ENCODE peak calls at places on chromosomes 6 and 20, in ten cellular contexts. Z, O, M, U, D, E, K, G, N and T are unnamed samples.

GRCh38 chr6:26312501-26313390 is 52.3 kb upstream of the BTN3A2 start:
- DNase-seq in Z (peak; percentile 94), G (peak; percentile 86), D (peak; percentile 89), E (peak; percentile 95), M (peak; percentile 91), K (peak; percentile 86), N (peak; percentile 94), U (peak; percentile 88), O (peak; percentile 87), T (no peak)

GRCh38 chr20:373171-373890 is 7.2 kb upstream of the TRIB3 start:
- DNase-seq in M (peak; percentile 84), K (peak; percentile 95), O (no peak), U (peak; percentile 92), Z (no peak), D (no peak), G (no peak), E (peak; percentile 92), N (peak; percentile 88), T (no peak)

GRCh38 chr6:21426841-21427490 is 166.6 kb upstream of the SOX4 start:
- DNase-seq in G (no peak), M (peak; percentile 16), U (peak; percentile 55), N (peak; percentile 16), K (peak; percentile 7), E (no peak), O (no peak), D (no peak), Z (no peak), T (peak; percentile 52)

GRCh38 chr6:129211626-129212025 is 328.7 kb downstream of the LAMA2 start:
- DNase-seq in U (no peak), O (no peak), D (no peak), G (peak; percentile 2), M (no peak), Z (no peak), N (no peak), K (no peak), E (no peak), T (no peak)

GRCh38 chr6:138430361-138431145 is 26.5 kb downstream of the HEBP2 start:
- DNase-seq in N (no peak), G (no peak), M (no peak), Z (no peak), D (no peak), U (no peak), K (no peak), O (no peak), E (no peak), T (no peak)

GRCh38 chr6:14549871-14550270 is 432.3 kb downstream of the CD83 start:
- DNase-seq in M (no peak), Z (no peak), E (no peak), O (no peak), G (no peak), D (no peak), U (no peak), K (no peak), N (no peak), T (no peak)

GRCh38 chr6:114739656-114740055 is 396.8 kb upstream of the HS3ST5 start:
- DNase-seq in Z (no peak), E (no peak), D (no peak), U (no peak), K (no peak), M (no peak), G (no peak), O (no peak), N (no peak), T (no peak)

GRCh38 chr20:63962426-63963347 is 6.5 kb upstream of the UCKL1 start:
- DNase-seq in G (no peak), K (no peak), O (no peak), Z (no peak), N (no peak), E (no peak), D (no peak), M (no peak), U (no peak), T (no peak)

GRCh38 chr20:2544211-2544610 is 7.8 kb downstream of the TMC2 start:
- DNase-seq in D (no peak), N (no peak), U (no peak), O (no peak), M (peak; percentile 19), K (no peak), G (no peak), E (peak; percentile 7), Z (no peak), T (no peak)

GRCh38 chr6:135922746-135923145 is 71.2 kb downstream of the PDE7B start:
- DNase-seq in N (peak; percentile 94), U (peak; percentile 81), O (no peak), G (no peak), K (peak; percentile 89), Z (no peak), M (peak; percentile 96), D (peak; percentile 88), E (peak; percentile 58), T (no peak)

GRCh38 chr6:22621701-22622100 is 52.3 kb downstream of the HDGFL1 start:
- DNase-seq in M (no peak), K (no peak), U (no peak), O (no peak), G (no peak), N (no peak), E (no peak), D (no peak), Z (no peak), T (no peak)

DNA sequence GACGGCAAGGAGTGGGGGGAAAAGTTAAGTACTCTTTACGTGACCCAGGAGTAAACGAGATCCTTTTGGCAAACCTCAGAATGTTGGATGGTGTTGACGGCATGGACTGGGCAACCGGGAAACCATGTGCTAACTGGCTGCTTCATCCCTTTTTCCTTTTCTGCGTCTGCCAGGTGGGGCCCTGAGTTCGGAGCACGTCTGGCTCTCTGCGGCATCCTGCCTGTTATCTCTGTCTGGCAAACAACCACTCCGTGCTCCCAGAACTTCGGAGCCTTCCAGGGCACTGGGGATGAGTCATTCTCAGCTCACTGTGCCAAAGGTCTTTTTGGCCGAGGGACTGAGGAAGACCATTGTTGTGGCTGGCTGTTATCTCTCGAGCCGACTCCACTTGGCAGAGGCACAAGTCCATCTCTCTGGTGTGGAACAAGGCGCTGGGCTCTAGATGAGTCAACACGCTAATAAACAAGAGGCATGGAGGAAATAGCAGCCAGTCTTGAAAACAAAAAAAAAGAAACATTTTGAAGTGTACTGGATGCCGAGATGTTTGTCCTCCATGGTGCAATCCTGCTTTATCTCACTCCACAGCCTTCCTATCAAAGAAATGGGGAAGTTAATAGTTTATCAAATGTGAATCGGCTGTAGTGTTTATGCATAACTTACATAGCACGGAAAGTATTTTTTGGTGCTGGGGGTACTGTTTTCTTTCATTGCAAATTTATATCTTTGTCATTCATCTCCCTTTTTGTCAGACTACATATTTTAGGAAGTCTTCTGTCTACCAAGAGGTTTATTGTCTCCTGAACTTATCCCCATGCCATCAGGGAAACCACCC is 64.6 kb upstream of the TXNDC5 start:
- DNase-seq in E (peak; percentile 92), M (peak; percentile 89), G (no peak), K (peak; percentile 96), Z (no peak), N (peak; percentile 100), O (no peak), U (peak; percentile 100), D (peak; percentile 89), T (peak; percentile 72)
- H3K4me3 ChIP-seq in E (peak overlapping the region; percentile 3), M (peak overlapping the region; percentile 18), G (no peak overlapping the region), K (peak overlapping the region; percentile 24), Z (no peak overlapping the region), N (no peak overlapping the region), O (no peak overlapping the region), U (no peak overlapping the region), D (no peak overlapping the region), T (peak overlapping the region; percentile 4)

GRCh38 chr6:34066284-34066571 is 79.7 kb downstream of the GRM4 start:
- DNase-seq in N (no peak), M (no peak), E (no peak), K (no peak), G (no peak), O (no peak), U (no peak), D (no peak), Z (no peak), T (no peak)

GRCh38 chr6:34065470-34066283 is 80.2 kb downstream of the GRM4 start:
- DNase-seq in O (no peak), N (peak; percentile 11), M (no peak), U (peak; percentile 7), D (no peak), G (no peak), E (no peak), K (no peak), Z (peak; percentile 85), T (no peak)

GRCh38 chr6:34068462-34069044 is 77.3 kb downstream of the GRM4 start:
- DNase-seq in Z (peak; percentile 65), D (no peak), E (no peak), O (no peak), M (no peak), N (no peak), G (peak; percentile 59), K (no peak), U (no peak), T (no peak)

GRCh38 chr6:34066772-34067770 is 78.8 kb downstream of the GRM4 start:
- DNase-seq in O (no peak), D (no peak), Z (no peak), G (no peak), M (no peak), U (no peak), K (no peak), N (no peak), E (no peak), T (no peak)

DNA sequence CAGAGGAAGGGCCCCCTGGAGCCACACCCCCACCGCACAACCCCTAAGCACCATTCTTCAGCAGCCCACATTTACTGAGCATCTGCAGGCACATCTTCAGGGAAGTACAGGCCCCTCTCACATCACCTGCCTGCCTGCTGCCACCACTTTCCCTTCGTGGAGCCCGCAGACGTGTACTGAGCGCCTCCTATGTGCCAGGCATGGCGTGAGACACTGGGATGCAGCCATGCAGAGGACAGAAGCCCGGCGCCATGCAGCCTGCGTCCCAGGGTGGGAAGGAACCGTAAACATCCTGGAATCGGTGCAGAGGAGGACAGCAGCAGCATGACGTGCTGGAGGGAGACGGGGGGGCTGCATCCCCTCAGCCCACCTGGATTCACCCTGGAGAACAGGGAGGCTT is 78.1 kb downstream of the GRM4 start:
- DNase-seq in Z (peak; percentile 71), K (no peak), G (no peak), N (no peak), E (no peak), U (no peak), O (no peak), D (no peak), M (no peak), T (no peak)
- TF ChIP-seq CTCF in Z (peak; percentile 73), K (peak; percentile 5), G (peak; percentile 33), N (peak; percentile 9), E (peak; percentile 11), U (no peak), O (no peak), D (no peak), M (no peak), T (peak; percentile 31)

GRCh38 chr6:72182337-72183246 is 296.2 kb downstream of the RIMS1 start:
- DNase-seq in D (no peak), G (peak; percentile 85), O (no peak), K (peak; percentile 3), Z (peak; percentile 85), U (peak; percentile 17), E (peak; percentile 24), M (peak; percentile 4), N (no peak), T (no peak)
- H3K4me3 ChIP-seq in D (peak overlapping the region; percentile 52), G (peak overlapping the region; percentile 44), O (peak overlapping the region; percentile 60), K (peak overlapping the region; percentile 37), Z (peak overlapping the region; percentile 58), U (peak overlapping the region; percentile 58), E (peak overlapping the region; percentile 47), M (peak overlapping the region; percentile 20), N (peak overlapping the region; percentile 58), T (peak overlapping the region; percentile 62)

DNA sequence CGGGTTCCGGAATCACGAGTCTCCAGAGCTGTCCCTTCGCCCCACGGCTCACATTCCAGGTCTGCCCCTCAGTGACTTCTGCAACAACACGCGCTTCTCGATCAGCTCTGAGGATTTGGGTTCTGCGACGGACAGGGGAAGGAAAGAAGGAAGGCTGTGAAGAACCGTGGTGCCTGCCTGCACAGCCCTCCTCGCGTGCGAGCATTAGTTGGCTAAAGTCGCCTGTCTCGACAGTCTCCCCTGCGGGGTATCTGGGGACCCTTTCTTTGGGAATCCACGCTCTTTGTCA is 23.1 kb downstream of the VPS52 start:
- DNase-seq in K (peak; percentile 51), E (no peak), U (peak; percentile 64), D (no peak), G (peak; percentile 41), O (no peak), N (no peak), M (peak; percentile 61), Z (no peak), T (peak; percentile 19)
- TF ChIP-seq CTCF in K (no peak), E (no peak), U (no peak), D (peak; percentile 5), G (no peak), O (no peak), N (no peak), M (no peak), Z (no peak), T (no peak)